ENCODE peak calls at places on chromosomes 4 and X, in five cellular contexts. W is HepG2, J is neural progenitor cell, A is heart right ventricle, U is ovary. P is an unnamed sample. For H3K9me3, the result is how much of the 10 kb centered on the place peaks cover.

GRCh38 chrX:1545776-1546408 is 8.9 kb upstream of the P2RY8 start:
- DNase-seq in W (no peak), J (no peak), A (no peak), U (no peak), P (no peak)

GRCh38 chrX:141185366-141185765 is 8.4 kb upstream of the LDOC1 start:
- DNase-seq in W (no peak), J (no peak), A (no peak), U (no peak), P (no peak)

GRCh38 chr4:113821851-113822250 is 60.3 kb upstream of the CAMK2D start:
- DNase-seq in W (no peak), J (no peak), A (no peak), U (no peak), P (no peak)

GRCh38 chrX:152025656-152026440 is 51.4 kb upstream of the GABRE start:
- DNase-seq in W (no peak), J (no peak), A (no peak), U (no peak), P (no peak)

GRCh38 chr4:156581693-156582092 is 389.9 kb downstream of the PDGFC start:
- DNase-seq in W (no peak), J (no peak), A (no peak), U (no peak), P (no peak)

GRCh38 chr4:38005637-38006036 is 45.4 kb downstream of the PTTG2 start:
- DNase-seq in W (no peak), J (no peak), A (no peak), U (no peak), P (no peak)

GRCh38 chr4:45530498-45530897 is 593.4 kb downstream of the GABRG1 start:
- DNase-seq in W (no peak), J (no peak), A (no peak), U (no peak), P (no peak)

GRCh38 chrX:13197961-13198761 is 121.7 kb downstream of the ATXN3L start:
- DNase-seq in W (no peak), J (no peak), A (no peak), U (no peak), P (no peak)

GRCh38 chr4:100098681-100099080 is 91.6 kb downstream of the DDIT4L start:
- DNase-seq in W (no peak), J (peak), A (no peak), U (no peak), P (no peak)

GRCh38 chrX:44580466-44580865 is 37.8 kb upstream of the FUNDC1 start:
- DNase-seq in W (no peak), J (no peak), A (no peak), U (no peak), P (no peak)

GRCh38 chrX:141133272-141133671 is 43.7 kb downstream of the LDOC1 start:
- DNase-seq in W (no peak), J (no peak), A (no peak), U (no peak), P (no peak)

GRCh38 chr4:78468272-78468671 is 83.3 kb upstream of the ANXA3 start:
- DNase-seq in W (no peak), J (no peak), A (no peak), U (no peak), P (no peak)

GRCh38 chr4:178471385-178471784 is 1029.1 kb upstream of the AGA start:
- DNase-seq in W (no peak), J (no peak), A (no peak), U (no peak), P (no peak)

GRCh38 chrX:2184089-2184488 is 316.7 kb downstream of the DHRSX start:
- DNase-seq in W (no peak), J (no peak), A (no peak), U (no peak), P (no peak)

GRCh38 chrX:630007-630921 is at the start of gene SHOX:
- DNase-seq in W (no peak), J (peak), A (no peak), U (no peak), P (no peak)

GRCh38 chr4:66062044-66062443 is 391.8 kb upstream of the EPHA5 start:
- DNase-seq in W (no peak), J (no peak), A (no peak), U (no peak), P (no peak)

GRCh38 chr4:68267433-68267944 is 22.0 kb upstream of the TMPRSS11B start:
- DNase-seq in W (peak), J (no peak), A (no peak), U (no peak), P (no peak)

GRCh38 chr4:150283689-150284088 is 205.4 kb downstream of the DCLK2 start:
- DNase-seq in W (no peak), J (no peak), A (no peak), U (no peak), P (no peak)

GRCh38 chr4:94534401-94535312 is 82.9 kb downstream of the PDLIM5 start:
- DNase-seq in W (no peak), J (no peak), A (no peak), U (no peak), P (no peak)

GRCh38 chr4:118284169-118284568 is 68.6 kb downstream of the PRSS12 start:
- DNase-seq in W (no peak), J (no peak), A (no peak), U (no peak), P (no peak)

GRCh38 chr4:74623041-74623440 is 171.3 kb downstream of the BTC start:
- DNase-seq in W (peak), J (peak), A (no peak), U (no peak), P (no peak)

GRCh38 chrX:46574941-46575381 is 1.4 kb downstream of the CHST7 start:
- DNase-seq in W (no peak), J (peak), A (peak), U (no peak), P (peak)

GRCh38 chr4:3045500-3045850 is 28.9 kb downstream of the HTT-AS start:
- DNase-seq in W (no peak), J (no peak), A (peak), U (no peak), P (peak)

GRCh38 chrX:107025538-107025937 is 25.5 kb upstream of the MORC4 start:
- DNase-seq in W (peak), J (peak), A (no peak), U (no peak), P (no peak)

GRCh38 chr4:156169011-156169410 is 215.3 kb upstream of the CTSO start:
- DNase-seq in W (peak), J (peak), A (no peak), U (peak), P (no peak)

GRCh38 chr4:158236304-158237030 is 26.2 kb downstream of the TMEM144 start:
- DNase-seq in W (no peak), J (no peak), A (no peak), U (no peak), P (no peak)

GRCh38 chr4:174378951-174379350 is 95.2 kb downstream of the CEP44 start:
- DNase-seq in W (no peak), J (no peak), A (no peak), U (no peak), P (no peak)

GRCh38 chr4:2402053-2402452 is 16.4 kb downstream of the ZFYVE28 start:
- DNase-seq in W (peak), J (peak), A (peak), U (peak), P (peak)

GRCh38 chrX:48511561-48511960 is 2.8 kb downstream of the PORCN start:
- DNase-seq in W (no peak), J (peak), A (no peak), U (no peak), P (no peak)

GRCh38 chr4:111812760-111813159 is 332.5 kb upstream of the FAM241A start:
- DNase-seq in W (no peak), J (no peak), A (no peak), U (no peak), P (no peak)
- H3K27ac ChIP-seq in W (no peak), J (no peak), A (no peak), U (no peak), P (no peak)

GRCh38 chr4:145775406-145775805 is 95.5 kb downstream of the C4orf51 start:
- DNase-seq in W (no peak), J (no peak), A (no peak), U (no peak), P (no peak)
- TF ChIP-seq CTCF in W (no peak), J (no peak), A (no peak), U (no peak), P (no peak)

DNA sequence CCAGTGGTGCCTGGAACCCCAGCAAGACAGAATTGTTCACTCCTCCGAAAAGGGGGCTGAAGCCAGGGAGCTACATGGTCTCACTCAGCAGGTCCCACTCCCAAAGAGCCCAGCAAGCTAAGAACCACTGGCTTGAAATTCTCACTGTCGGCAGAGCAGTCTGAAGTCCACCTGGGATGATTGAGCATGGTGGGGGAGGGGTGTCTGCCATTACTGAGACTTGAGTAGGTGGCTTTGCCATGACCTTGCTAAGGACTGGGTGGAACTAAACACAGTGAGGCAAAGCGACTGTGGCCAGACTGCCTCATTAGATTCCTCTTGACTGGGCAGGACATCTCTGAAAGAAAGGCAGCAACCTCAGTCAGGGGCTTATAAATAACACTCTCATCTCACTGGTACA is 122.6 kb upstream of the ZC4H2 start:
- DNase-seq in W (peak), J (no peak), A (no peak), U (no peak), P (no peak)
- H3K9me3 ChIP-seq in W (under half), J (under half), A (under half), U (under half), P (under half)

DNA sequence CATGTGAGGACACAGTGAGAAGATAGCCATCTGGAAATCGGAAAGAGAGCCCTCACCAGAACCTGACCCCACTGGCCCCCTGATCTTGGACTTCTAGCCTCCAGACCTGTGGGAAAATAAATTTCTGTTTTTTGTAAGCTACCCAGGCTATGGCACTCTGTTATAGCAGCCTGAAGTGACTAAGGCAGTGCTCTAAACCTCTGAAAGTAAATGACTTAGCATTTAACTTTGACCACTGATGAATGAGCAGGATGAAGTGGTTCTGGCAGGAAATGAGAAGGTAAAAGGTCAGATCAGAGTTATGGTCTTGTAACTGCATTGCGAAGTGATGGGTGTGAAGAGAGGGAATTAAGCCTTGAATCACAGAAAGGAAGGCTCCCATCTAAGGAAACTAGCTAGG is 17.0 kb downstream of the GPAT3 start:
- DNase-seq in W (no peak), J (no peak), A (no peak), U (no peak), P (no peak)
- H3K27ac ChIP-seq in W (no peak), J (no peak), A (no peak), U (no peak), P (no peak)

P was measured in CD4-positive, alpha-beta T cell.